ENCODE peak calls at places on chromosomes 4 and X, in five cellular contexts. R is IMR-90, Z is heart left ventricle, Y is ovary, B is fibroblast of lung. F is an unnamed sample. For H3K4me1, the result is how much of the 10 kb centered on the place peaks cover.

GRCh38 chr4:172042714-172043114 is 229.5 kb downstream of the GALNTL6 start:
- DNase-seq in B (no peak), R (no peak), Z (no peak), Y (no peak), F (no peak)

GRCh38 chr4:116358633-116359222 is 726.6 kb downstream of the TRAM1L1 start:
- DNase-seq in Y (no peak), Z (no peak), B (peak), R (peak), F (no peak)

GRCh38 chr4:148540622-148541326 is 98.6 kb upstream of the NR3C2 start:
- DNase-seq in B (no peak), Y (no peak), R (no peak), Z (peak), F (no peak)

GRCh38 chr4:109432203-109432602 is 1.4 kb upstream of the SEC24B start:
- DNase-seq in R (no peak), Z (no peak), Y (no peak), B (no peak), F (no peak)

GRCh38 chr4:182842991-182843390 is 74.2 kb downstream of the DCTD start:
- DNase-seq in Y (no peak), Z (no peak), R (no peak), B (no peak), F (no peak)

GRCh38 chr4:143882892-143883291 is 22.5 kb downstream of the GYPE start:
- DNase-seq in Y (no peak), B (no peak), R (no peak), Z (no peak), F (no peak)

GRCh38 chrX:48516285-48516684 is 5.3 kb upstream of the EBP start:
- DNase-seq in B (no peak), Z (no peak), Y (no peak), R (no peak), F (no peak)

GRCh38 chr4:139978692-139979091 is 175.3 kb downstream of the MAML3 start:
- DNase-seq in R (no peak), Z (no peak), Y (no peak), B (no peak), F (no peak)

GRCh38 chr4:173420324-173420752 is 21.4 kb upstream of the SCRG1 start:
- DNase-seq in Z (no peak), B (peak), Y (no peak), R (peak), F (no peak)

GRCh38 chr4:30385650-30386049 is 334.5 kb upstream of the PCDH7 start:
- DNase-seq in R (peak), Z (no peak), B (no peak), Y (no peak), F (no peak)

GRCh38 chrX:471239-471638 is 84.5 kb upstream of the PPP2R3B start:
- DNase-seq in B (no peak), Z (no peak), R (no peak), Y (no peak), F (no peak)

GRCh38 chr4:122086338-122086737 is 65.8 kb upstream of the BLTP1 start:
- DNase-seq in B (peak), Z (no peak), R (peak), Y (no peak), F (no peak)

GRCh38 chrX:68675466-68675865 is 28.0 kb downstream of the STARD8 start:
- DNase-seq in Y (no peak), Z (no peak), B (no peak), R (no peak), F (no peak)

GRCh38 chrX:53287493-53288138 is 6.2 kb upstream of the IQSEC2 start:
- DNase-seq in B (peak), Y (peak), Z (peak), R (peak), F (peak)

GRCh38 chr4:22850630-22851029 is 157.9 kb downstream of the GBA3 start:
- DNase-seq in Z (no peak), Y (no peak), B (no peak), R (no peak), F (no peak)

GRCh38 chr4:26028793-26029511 is 114.9 kb downstream of the SMIM20 start:
- DNase-seq in R (peak), B (peak), Y (peak), Z (peak), F (no peak)

GRCh38 chr4:44025376-44026020 is 423.1 kb downstream of the KCTD8 start:
- DNase-seq in Z (no peak), B (no peak), R (no peak), Y (no peak), F (no peak)

GRCh38 chr4:6988016-6988715 is 55.0 kb upstream of the TADA2B start:
- DNase-seq in R (no peak), Z (no peak), B (no peak), Y (no peak), F (no peak)

GRCh38 chr4:74109116-74109791 is 10.3 kb upstream of the CXCL2 start:
- DNase-seq in B (peak), R (peak), Y (no peak), Z (peak), F (no peak)

GRCh38 chr4:57064811-57065711 is 45.1 kb downstream of the IGFBP7 start:
- DNase-seq in B (peak), R (peak), Y (peak), Z (peak), F (no peak)
- TF ChIP-seq CTCF in B (no peak), R (no peak), Y (no peak), Z (no peak), F (no peak)

GRCh38 chrX:3218442-3218841 is 128.0 kb downstream of the MXRA5 start:
- DNase-seq in R (no peak), Y (no peak), B (no peak), Z (no peak), F (no peak)
- H3K4me3 ChIP-seq in R (no peak), Y (no peak), B (no peak), Z (no peak), F (no peak)

GRCh38 chr4:40251366-40251765 is 54.5 kb downstream of the RHOH start:
- DNase-seq in Y (no peak), Z (no peak), B (no peak), R (no peak), F (no peak)

GRCh38 chr4:40254961-40255721 is 58.3 kb downstream of the RHOH start:
- DNase-seq in B (peak), R (peak), Y (no peak), Z (no peak), F (no peak)

GRCh38 chr4:40256329-40256728 is 59.5 kb downstream of the RHOH start:
- DNase-seq in Z (no peak), Y (no peak), B (no peak), R (no peak), F (no peak)

GRCh38 chr4:40255722-40256281 is 59.0 kb downstream of the RHOH start:
- DNase-seq in R (peak), B (peak), Z (no peak), Y (no peak), F (no peak)

DNA sequence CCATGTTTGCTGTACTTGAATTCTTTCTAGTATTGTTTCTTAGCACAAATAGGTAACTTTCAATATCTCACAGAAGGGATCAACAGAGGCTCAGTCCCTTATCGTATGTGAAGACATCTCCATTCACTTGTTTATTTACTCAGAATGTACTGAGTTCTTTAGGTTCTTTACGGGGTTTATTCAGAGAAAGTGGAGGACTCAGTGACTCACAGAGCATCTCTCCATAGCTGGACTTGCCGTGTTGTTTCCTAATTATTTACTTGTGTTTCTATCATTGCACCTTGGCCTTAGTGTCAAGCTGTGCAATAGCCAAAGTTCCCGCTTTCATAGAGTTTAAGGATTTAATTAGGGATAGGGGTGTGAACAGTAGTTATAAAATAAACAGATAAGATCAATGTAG is 57.1 kb downstream of the RHOH start:
- DNase-seq in R (no peak), B (peak), Y (no peak), Z (no peak), F (no peak)
- H3K4me1 ChIP-seq in R (under half), B (under half), Y (under half), Z (under half), F (under half)

GRCh38 chrX:100098660-100099375 is 311.3 kb downstream of the PCDH19 start:
- DNase-seq in B (no peak), Z (no peak), Y (no peak), R (no peak), F (no peak)
- TF ChIP-seq CTCF in B (no peak), Z (no peak), Y (no peak), R (no peak), F (no peak)

GRCh38 chr4:336099-336892 is 1.3 kb upstream of the ZNF141 start:
- DNase-seq in Y (peak), B (peak), Z (peak), R (no peak), F (no peak)
- H3K4me3 ChIP-seq in Y (peak), B (peak), Z (peak), R (peak), F (peak)

GRCh38 chr4:103046416-103047290 is 27.1 kb upstream of the SLC9B1 start:
- DNase-seq in Z (no peak), Y (no peak), B (peak), R (peak), F (no peak)

DNA sequence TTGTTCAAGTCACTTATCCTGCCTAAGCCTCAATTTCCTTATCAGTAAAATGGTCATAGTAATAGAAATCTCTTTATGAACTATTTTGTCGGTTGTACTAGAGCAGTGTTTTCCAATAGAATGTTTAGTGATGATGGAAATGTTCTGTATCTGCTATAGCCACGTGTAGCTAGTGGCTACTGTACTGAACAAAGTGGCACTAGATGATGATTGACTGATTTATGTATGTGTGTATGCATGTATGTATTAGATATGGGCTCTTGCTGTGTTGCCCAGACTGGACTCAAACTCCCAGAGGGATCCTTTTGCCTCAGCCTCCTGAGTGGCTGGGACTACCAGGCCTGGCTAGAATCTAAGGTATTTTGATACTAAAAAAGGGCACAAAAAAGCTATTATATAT is 24.7 kb upstream of the SLC9B1 start:
- DNase-seq in R (no peak), Z (no peak), B (no peak), Y (no peak), F (no peak)
- H3K4me1 ChIP-seq in R (under half), Z (under half), B (under half), Y (under half), F (under half)

DNA sequence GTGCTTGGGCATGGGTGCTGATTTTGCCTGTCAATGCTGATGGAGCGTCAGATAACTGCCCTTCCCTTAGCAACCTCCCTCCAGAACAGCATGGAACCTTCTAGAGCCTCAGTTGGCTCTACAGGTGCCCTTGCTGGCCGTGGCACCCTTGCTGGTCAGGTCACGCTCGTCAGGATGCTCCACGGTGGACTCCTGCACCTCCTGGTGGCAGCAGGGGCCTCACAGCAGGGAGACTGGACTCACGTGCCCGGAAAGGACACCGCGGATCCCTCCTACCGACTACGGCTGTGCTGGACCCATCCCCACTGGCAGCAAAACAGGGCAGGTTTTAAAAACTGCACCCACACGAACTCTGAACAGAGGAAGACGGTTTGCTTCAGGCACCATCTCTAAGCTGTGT is 82.1 kb upstream of the AFAP1 start:
- DNase-seq in Y (no peak), B (no peak), Z (no peak), R (no peak), F (no peak)
- TF ChIP-seq CTCF in Y (no peak), B (peak), Z (no peak), R (peak), F (no peak)

DNA sequence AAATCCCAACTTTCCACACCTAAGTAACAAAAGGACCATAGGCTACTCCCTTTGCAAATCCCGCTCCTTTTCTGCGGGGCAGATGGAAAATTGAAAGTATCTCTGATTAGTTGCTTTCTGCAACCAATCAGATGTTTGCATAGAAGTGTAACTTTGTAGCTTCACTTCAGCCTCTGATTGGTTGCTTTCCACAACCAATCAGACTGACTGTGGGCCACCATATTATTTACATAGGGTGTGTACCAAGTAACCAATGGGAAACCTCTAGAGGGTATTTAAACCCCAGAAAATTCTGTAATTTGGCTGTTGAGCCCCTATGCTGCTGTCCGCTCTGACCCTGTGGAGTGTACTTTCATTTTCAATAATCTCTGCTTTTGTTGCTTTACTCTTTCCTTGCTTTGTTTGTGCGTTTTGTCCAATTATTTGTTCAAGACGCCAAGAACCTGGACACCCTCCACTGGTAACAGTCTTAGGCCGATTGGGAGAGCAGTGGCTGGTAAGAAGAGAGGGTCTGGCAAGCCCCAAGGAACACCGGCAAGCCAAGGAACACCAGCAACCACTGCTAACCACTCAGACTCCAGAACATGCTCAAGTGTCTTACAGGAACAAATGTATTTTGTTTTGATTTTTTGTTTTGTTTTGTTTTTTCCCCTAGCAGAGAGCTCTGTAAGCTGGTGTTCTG is 125.5 kb upstream of the MAP3K15 start:
- DNase-seq in Z (no peak), R (no peak), B (no peak), Y (peak), F (no peak)
- H3K4me3 ChIP-seq in Z (no peak), R (no peak), B (no peak), Y (no peak), F (no peak)

GRCh38 chr4:70737409-70737808 is 15.6 kb downstream of the RUFY3 start:
- DNase-seq in R (no peak), Y (no peak), Z (no peak), B (no peak), F (no peak)
- H3K4me1 ChIP-seq in R (under half), Y (under half), Z (under half), B (under half), F (under half)

GRCh38 chrX:56564921-56565861 is 1.8 kb downstream of the UBQLN2 start:
- DNase-seq in Y (no peak), Z (no peak), R (peak), B (no peak), F (no peak)
- TF ChIP-seq CTCF in Y (no peak), Z (no peak), R (no peak), B (no peak), F (no peak)